ENCODE peak calls at places on chromosomes 5 and 9, in four cellular contexts. C is HCT116, E is SK-N-SH, Z is IMR-90. Y is an unnamed sample.

GRCh38 chr5:153594785-153595184 is 104.3 kb downstream of the GRIA1 start:
- DNase-seq in C (no peak), E (no peak), Z (no peak), Y (no peak)

GRCh38 chr5:126015244-126016054 is 407.8 kb upstream of the GRAMD2B start:
- DNase-seq in C (no peak), E (peak), Z (peak), Y (peak)

GRCh38 chr9:73199886-73200285 is 48.2 kb downstream of the ANXA1 start:
- DNase-seq in C (peak), E (peak), Z (no peak), Y (no peak)

GRCh38 chr5:912356-913091 is 19.8 kb downstream of the TRIP13 start:
- DNase-seq in C (peak), E (no peak), Z (peak), Y (peak)

GRCh38 chr5:158466196-158466595 is 607.3 kb upstream of the CLINT1 start:
- DNase-seq in C (no peak), E (no peak), Z (no peak), Y (no peak)

GRCh38 chr9:96766199-96766598 is 11.7 kb downstream of the ZNF510 start:
- DNase-seq in C (no peak), E (no peak), Z (no peak), Y (no peak)

GRCh38 chr9:1238407-1238806 is 188.2 kb downstream of the DMRT2 start:
- DNase-seq in C (no peak), E (no peak), Z (no peak), Y (no peak)

GRCh38 chr5:9198399-9198798 is 347.5 kb downstream of the SEMA5A start:
- DNase-seq in C (no peak), E (no peak), Z (peak), Y (peak)

GRCh38 chr5:36728697-36729543 is 122.5 kb downstream of the SLC1A3 start:
- DNase-seq in C (no peak), E (peak), Z (peak), Y (peak)

GRCh38 chr5:59732301-59732700 is 161.2 kb downstream of the PDE4D start:
- DNase-seq in C (no peak), E (no peak), Z (no peak), Y (no peak)

GRCh38 chr9:108469654-108470053 is 386.1 kb downstream of the ACTL7B start:
- DNase-seq in C (no peak), E (no peak), Z (peak), Y (peak)

GRCh38 chr5:54518146-54519082 is 855 bp downstream of the SNX18 start:
- DNase-seq in C (no peak), E (peak), Z (peak), Y (no peak)

GRCh38 chr9:87529666-87530065 is 32.0 kb downstream of the DAPK1 start:
- DNase-seq in C (no peak), E (no peak), Z (no peak), Y (no peak)

GRCh38 chr5:157468293-157468965 is 8.4 kb downstream of the NIPAL4 start:
- DNase-seq in C (no peak), E (no peak), Z (no peak), Y (no peak)

GRCh38 chr5:40260351-40260750 is 419.4 kb upstream of the PTGER4 start:
- DNase-seq in C (no peak), E (no peak), Z (no peak), Y (no peak)

GRCh38 chr5:160545832-160546231 is 124.2 kb downstream of the PTTG1 start:
- DNase-seq in C (no peak), E (no peak), Z (no peak), Y (no peak)

GRCh38 chr5:139811076-139811607 is 15.5 kb downstream of the PSD2 start:
- DNase-seq in C (no peak), E (no peak), Z (no peak), Y (no peak)

GRCh38 chr5:23820764-23821471 is 313.5 kb downstream of the PRDM9 start:
- DNase-seq in C (no peak), E (peak), Z (peak), Y (no peak)

GRCh38 chr5:133316346-133317343 is 264.8 kb downstream of the HSPA4 start:
- DNase-seq in C (peak), E (no peak), Z (no peak), Y (no peak)

GRCh38 chr9:78472111-78472510 is 175.2 kb downstream of the PSAT1 start:
- DNase-seq in C (no peak), E (no peak), Z (no peak), Y (peak)

GRCh38 chr9:78462616-78463015 is 165.7 kb downstream of the PSAT1 start:
- DNase-seq in C (no peak), E (no peak), Z (peak), Y (peak)

GRCh38 chr9:78463750-78464149 is 166.8 kb downstream of the PSAT1 start:
- DNase-seq in C (no peak), E (no peak), Z (no peak), Y (no peak)

GRCh38 chr9:78470741-78471140 is 173.8 kb downstream of the PSAT1 start:
- DNase-seq in C (no peak), E (no peak), Z (no peak), Y (no peak)

GRCh38 chr9:78468231-78468630 is 171.3 kb downstream of the PSAT1 start:
- DNase-seq in C (no peak), E (no peak), Z (no peak), Y (no peak)
- H2AFZ ChIP-seq in C (no peak), E (no peak), Z (no peak), Y (no peak)

GRCh38 chr9:126516936-126517750 is 96.6 kb upstream of the LMX1B start:
- DNase-seq in C (peak), E (peak), Z (peak), Y (peak)
- H3K9ac ChIP-seq in C (no peak), E (peak), Z (no peak), Y (peak)

GRCh38 chr9:68708089-68708488 is 3.0 kb downstream of the PIP5K1B start:
- DNase-seq in C (no peak), E (no peak), Z (no peak), Y (no peak)

GRCh38 chr9:68708513-68708912 is 3.5 kb downstream of the PIP5K1B start:
- DNase-seq in C (no peak), E (no peak), Z (no peak), Y (no peak)

GRCh38 chr9:68705636-68706578 is 867 bp downstream of the PIP5K1B start:
- DNase-seq in C (no peak), E (peak), Z (no peak), Y (no peak)

GRCh38 chr9:68704804-68705635 is at the start of gene PIP5K1B:
- DNase-seq in C (no peak), E (peak), Z (peak), Y (peak)

DNA sequence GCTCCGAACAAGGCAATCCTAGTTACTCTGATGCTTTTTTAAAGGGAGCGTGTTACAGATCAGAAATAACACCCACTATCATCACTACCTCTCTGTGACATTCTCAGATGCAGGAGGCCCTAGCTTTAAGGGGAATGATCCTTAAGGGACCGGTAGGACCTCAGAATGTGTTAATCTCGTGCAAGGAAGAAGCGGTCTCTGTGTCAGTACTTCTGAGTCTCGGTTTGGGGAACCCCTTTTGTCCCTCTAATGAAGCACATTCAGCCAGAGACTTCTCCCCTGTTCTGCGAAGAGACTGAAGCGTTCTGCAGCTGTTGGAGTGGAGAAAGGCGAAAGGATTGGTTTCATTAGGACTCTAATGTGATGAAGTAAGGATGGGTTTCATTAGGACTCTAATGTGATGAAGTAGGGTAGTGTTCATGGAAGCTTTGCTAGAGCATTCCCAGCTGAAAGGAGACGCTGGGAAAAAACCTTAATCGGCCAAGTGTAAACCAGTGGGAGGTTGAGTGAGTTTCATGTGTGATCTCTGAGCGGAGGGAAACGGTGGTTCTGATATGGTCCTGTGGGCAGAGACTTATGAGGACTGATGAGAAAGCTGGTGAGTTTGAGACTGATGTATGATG is 1.6 kb downstream of the PIP5K1B start:
- DNase-seq in C (no peak), E (no peak), Z (no peak), Y (no peak)
- H2AFZ ChIP-seq in C (no peak), E (no peak), Z (peak), Y (no peak)

GRCh38 chr9:137682431-137682991 is 63.7 kb downstream of the EHMT1 start:
- DNase-seq in C (no peak), E (no peak), Z (no peak), Y (no peak)
- H3K9ac ChIP-seq in C (no peak), E (no peak), Z (no peak), Y (no peak)

GRCh38 chr5:117667105-117667504 is 1092.5 kb upstream of the SEMA6A start:
- DNase-seq in C (no peak), E (no peak), Z (no peak), Y (no peak)
- H2AFZ ChIP-seq in C (no peak), E (no peak), Z (no peak), Y (no peak)

GRCh38 chr9:124658165-124659017 is 112.7 kb downstream of the NR6A1 start:
- DNase-seq in C (peak), E (peak), Z (peak), Y (peak)

GRCh38 chr9:124660341-124660801 is 110.7 kb downstream of the NR6A1 start:
- DNase-seq in C (no peak), E (peak), Z (peak), Y (peak)

GRCh38 chr9:124661184-124661755 is 109.8 kb downstream of the NR6A1 start:
- DNase-seq in C (no peak), E (no peak), Z (peak), Y (peak)

GRCh38 chr9:124657526-124657925 is 113.6 kb downstream of the NR6A1 start:
- DNase-seq in C (no peak), E (no peak), Z (no peak), Y (no peak)

GRCh38 chr9:124659099-124659659 is 111.9 kb downstream of the NR6A1 start:
- DNase-seq in C (no peak), E (peak), Z (peak), Y (peak)
- H3K9ac ChIP-seq in C (peak), E (peak), Z (peak), Y (peak)

DNA sequence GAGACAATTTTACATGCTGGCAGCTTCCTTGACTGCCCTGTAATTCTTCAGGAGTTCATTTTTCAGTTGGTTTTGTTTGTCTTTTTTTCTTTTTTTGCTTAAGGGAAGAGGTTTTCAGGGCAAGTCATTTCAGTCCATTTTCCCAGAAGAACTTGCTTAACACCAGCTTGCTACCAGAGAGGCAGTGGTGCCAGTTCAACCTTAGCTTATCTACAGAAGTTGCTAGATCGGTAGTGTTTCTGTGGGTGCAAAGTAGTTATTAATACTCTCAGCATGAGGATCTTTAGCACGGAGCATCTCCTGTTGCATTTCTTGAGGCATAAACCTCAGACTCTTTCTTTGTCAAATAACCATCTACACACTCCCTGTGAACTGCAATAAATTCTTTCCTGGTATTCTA is 1.1 kb downstream of the SPEF2 start:
- DNase-seq in C (no peak), E (no peak), Z (no peak), Y (no peak)
- H2AFZ ChIP-seq in C (no peak), E (peak), Z (no peak), Y (no peak)

Y was measured in astrocyte.